ENCODE peak calls at places on chromosome 14, in nine cellular contexts. L is astrocyte, R is AG09319, X is T-helper 9 cell, E is left cardiac atrium, F is GM23248, K is fibroblast of lung, D is germinal center, S is NCI-H1105. V is an unnamed sample.

GRCh38 chr14:41817626-41818025 is 210.9 kb downstream of the LRFN5 start:
- DNase-seq in L (peak), R (no peak), X (no peak), E (no peak), F (no peak), K (peak), D (no peak), S (no peak), V (no peak)

GRCh38 chr14:38199768-38200167 is 7.9 kb upstream of the SSTR1 start:
- DNase-seq in L (no peak), R (no peak), X (no peak), E (no peak), F (peak), K (peak), D (no peak), S (no peak), V (peak)

GRCh38 chr14:22549981-22550670 is 38.9 kb downstream of the DAD1 start:
- DNase-seq in L (peak), R (no peak), X (peak), E (no peak), F (no peak), K (peak), D (no peak), S (no peak), V (peak)

GRCh38 chr14:106821119-106821518 is 1294.7 kb downstream of the TMEM121 start:
- DNase-seq in L (no peak), R (no peak), X (no peak), E (no peak), F (no peak), K (no peak), D (no peak), S (no peak), V (no peak)

GRCh38 chr14:58701156-58701555 is 63.4 kb downstream of the DACT1 start:
- DNase-seq in L (no peak), R (no peak), X (no peak), E (no peak), F (no peak), K (no peak), D (no peak), S (no peak), V (no peak)

GRCh38 chr14:60720962-60721330 is 3.2 kb downstream of the SIX4 start:
- DNase-seq in L (no peak), R (no peak), X (no peak), E (no peak), F (no peak), K (no peak), D (no peak), S (no peak), V (peak)

GRCh38 chr14:61240206-61240605 is 40.9 kb downstream of the TMEM30B start:
- DNase-seq in L (no peak), R (no peak), X (no peak), E (no peak), F (no peak), K (no peak), D (no peak), S (no peak), V (no peak)

GRCh38 chr14:49861581-49861922 is 9.0 kb upstream of the NEMF start:
- DNase-seq in L (peak), R (peak), X (peak), E (peak), F (peak), K (peak), D (peak), S (no peak), V (peak)

GRCh38 chr14:77324816-77325745 is 4.2 kb downstream of the GSTZ1 start:
- DNase-seq in L (no peak), R (no peak), X (no peak), E (no peak), F (no peak), K (no peak), D (no peak), S (no peak), V (no peak)

GRCh38 chr14:60590907-60591510 is 58.3 kb downstream of the SIX1 start:
- DNase-seq in L (peak), R (no peak), X (no peak), E (no peak), F (peak), K (peak), D (no peak), S (no peak), V (peak)

GRCh38 chr14:105865904-105866840 is 339.8 kb downstream of the TMEM121 start:
- DNase-seq in L (no peak), R (no peak), X (no peak), E (no peak), F (no peak), K (no peak), D (no peak), S (no peak), V (no peak)

GRCh38 chr14:35247777-35248475 is 44.3 kb upstream of the PSMA6 start:
- DNase-seq in L (peak), R (no peak), X (no peak), E (no peak), F (peak), K (peak), D (no peak), S (no peak), V (no peak)

GRCh38 chr14:50542941-50543418 is 10.6 kb upstream of the MAP4K5 start:
- DNase-seq in L (peak), R (no peak), X (peak), E (no peak), F (peak), K (peak), D (peak), S (peak), V (peak)

GRCh38 chr14:101595887-101596721 is 34.8 kb downstream of the DIO3 start:
- DNase-seq in L (no peak), R (no peak), X (no peak), E (no peak), F (no peak), K (no peak), D (no peak), S (no peak), V (no peak)

GRCh38 chr14:34733245-34733644 is 18.9 kb upstream of the CFL2 start:
- DNase-seq in L (peak), R (no peak), X (no peak), E (no peak), F (peak), K (peak), D (no peak), S (no peak), V (peak)

GRCh38 chr14:90017371-90017770 is 44.4 kb upstream of the KCNK13 start:
- DNase-seq in L (peak), R (no peak), X (no peak), E (no peak), F (peak), K (peak), D (no peak), S (no peak), V (peak)

GRCh38 chr14:60777856-60778578 is 43.5 kb downstream of the MNAT1 start:
- DNase-seq in L (peak), R (peak), X (no peak), E (no peak), F (peak), K (peak), D (no peak), S (no peak), V (peak)

GRCh38 chr14:101066826-101067508 is 163.4 kb upstream of the RTL1 start:
- DNase-seq in L (no peak), R (no peak), X (no peak), E (peak), F (no peak), K (no peak), D (no peak), S (no peak), V (no peak)

GRCh38 chr14:80136358-80136757 is 74.9 kb downstream of the DIO2 start:
- DNase-seq in L (peak), R (no peak), X (peak), E (no peak), F (no peak), K (peak), D (no peak), S (no peak), V (no peak)

GRCh38 chr14:106879241-106879640 is 1352.9 kb downstream of the TMEM121 start:
- DNase-seq in L (no peak), R (no peak), X (peak), E (no peak), F (peak), K (no peak), D (peak), S (no peak), V (no peak)

GRCh38 chr14:52467515-52468266 is 84.6 kb downstream of the TXNDC16 start:
- DNase-seq in L (no peak), R (no peak), X (no peak), E (no peak), F (no peak), K (no peak), D (no peak), S (no peak), V (no peak)